ENCODE peak calls at places on chromosomes 6 and 20, in five cellular contexts. A is dorsolateral prefrontal cortex, T is left ventricle myocardium inferior, S is choroid plexus epithelial cell, K is prostate gland. V is an unnamed sample.

GRCh38 chr6:75128881-75129570 is 76.8 kb downstream of the COL12A1 start:
- DNase-seq in T (no peak), A (no peak), K (no peak), S (peak), V (no peak)

GRCh38 chr6:12420626-12421025 is 130.5 kb downstream of the EDN1 start:
- DNase-seq in T (no peak), A (no peak), S (no peak), K (no peak), V (no peak)

GRCh38 chr20:40961176-40961575 is 67.4 kb upstream of the TOP1 start:
- DNase-seq in S (no peak), T (no peak), A (no peak), K (no peak), V (no peak)

GRCh38 chr6:134315974-134316391 is 1.9 kb downstream of the SGK1 start:
- DNase-seq in A (peak), T (no peak), K (no peak), S (peak), V (no peak)

GRCh38 chr6:67689329-67689728 is 945.8 kb upstream of the ADGRB3 start:
- DNase-seq in T (no peak), A (no peak), K (no peak), S (no peak), V (no peak)

GRCh38 chr6:80366721-80367120 is 260.2 kb downstream of the BCKDHB start:
- DNase-seq in S (peak), T (peak), K (no peak), A (peak), V (peak)

GRCh38 chr20:24431650-24432049 is 37.8 kb upstream of the SYNDIG1 start:
- DNase-seq in T (no peak), K (no peak), S (no peak), A (no peak), V (no peak)

GRCh38 chr6:90849686-90850085 is 262.8 kb upstream of the MAP3K7 start:
- DNase-seq in T (no peak), S (no peak), A (no peak), K (no peak), V (no peak)

GRCh38 chr20:62623488-62624324 is 18.6 kb upstream of the SLCO4A1 start:
- DNase-seq in A (no peak), K (peak), T (peak), S (peak), V (peak)

GRCh38 chr6:31882344-31882743 is 3.5 kb upstream of the SLC44A4 start:
- DNase-seq in T (no peak), K (no peak), S (peak), A (no peak), V (no peak)

GRCh38 chr20:5848711-5849505 is 98.7 kb downstream of the SHLD1 start:
- DNase-seq in K (no peak), A (no peak), S (peak), T (no peak), V (no peak)

GRCh38 chr6:121247386-121247785 is 86.9 kb downstream of the TBC1D32 start:
- DNase-seq in K (no peak), A (no peak), T (no peak), S (peak), V (no peak)

V was measured in NCI-H526.